ENCODE peak calls at places on chromosomes 13 and 19, in five cellular contexts. Q is epithelial cell of esophagus; I is substantia nigra; Y is stimulated activated CD4-positive, alpha-beta T cell treated with anti-CD3 and anti-CD28 coated beads, Interleukin-1b, Interleukin-23, amount 100 ng/mL, for 24 hours; G is CD4-positive, alpha-beta T cell. W is an unnamed sample.

GRCh38 chr13:112743451-112744305 is 53.8 kb downstream of the ATP11A start:
- DNase-seq in Y (no peak), I (no peak), G (no peak), Q (no peak), W (no peak)

GRCh38 chr19:57599377-57599760 is 316 bp upstream of the ZNF530 start:
- DNase-seq in I (no peak), Q (no peak), G (no peak), Y (no peak), W (no peak)

GRCh38 chr19:16814526-16815100 is 14.6 kb upstream of the SIN3B start:
- DNase-seq in Q (peak; percentile 56), G (no peak), Y (no peak), I (no peak), W (no peak)

GRCh38 chr13:80604094-80604493 is 263.2 kb upstream of the SPRY2 start:
- DNase-seq in Y (no peak), Q (no peak), G (no peak), I (no peak), W (no peak)

GRCh38 chr19:17061691-17062090 is 13.6 kb downstream of the HAUS8 start:
- DNase-seq in Q (no peak), I (no peak), Y (no peak), G (no peak), W (no peak)

GRCh38 chr13:66995366-66995663 is 234.8 kb downstream of the PCDH9 start:
- DNase-seq in I (no peak), G (no peak), Q (no peak), Y (no peak), W (no peak)

GRCh38 chr19:16324064-16324383 is 602 bp upstream of the KLF2 start:
- DNase-seq in G (peak; percentile 11), I (no peak), Y (no peak), Q (no peak), W (no peak)

GRCh38 chr19:10769533-10770491 is 51.9 kb downstream of the DNM2 start:
- DNase-seq in G (peak; percentile 32), Y (no peak), I (peak; percentile 77), Q (peak; percentile 24), W (no peak)

GRCh38 chr13:21913010-21913409 is 242.1 kb downstream of the FGF9 start:
- DNase-seq in I (no peak), Q (no peak), Y (no peak), G (no peak), W (no peak)

GRCh38 chr13:21069561-21070004 is 8.2 kb upstream of the LATS2 start:
- DNase-seq in I (no peak), Q (peak; percentile 91), Y (no peak), G (no peak), W (no peak)

GRCh38 chr13:80454245-80454644 is 113.3 kb upstream of the SPRY2 start:
- DNase-seq in Y (no peak), I (no peak), G (no peak), Q (peak; percentile 9), W (no peak)

GRCh38 chr19:47110521-47111080 is 3.0 kb downstream of the ZC3H4 start:
- DNase-seq in G (peak; percentile 26), I (no peak), Q (no peak), Y (no peak), W (no peak)

GRCh38 chr19:46466536-46467199 is 4.7 kb downstream of the PNMA8A start:
- DNase-seq in Y (no peak), G (no peak), Q (peak; percentile 93), I (no peak), W (no peak)

GRCh38 chr19:940591-941291 is 14.9 kb downstream of the ARID3A start:
- DNase-seq in Y (no peak), Q (peak; percentile 48), G (peak; percentile 65), I (peak; percentile 83), W (peak; percentile 88)

GRCh38 chr19:45496349-45496953 is 396 bp downstream of the RTN2 start:
- DNase-seq in I (no peak), Q (no peak), G (peak; percentile 32), Y (no peak), W (no peak)

GRCh38 chr19:10205636-10206035 is 10.9 kb upstream of the DNMT1 start:
- DNase-seq in G (no peak), I (no peak), Y (no peak), Q (peak; percentile 52), W (no peak)

GRCh38 chr19:32891609-32892008 is 22.0 kb upstream of the SLC7A9 start:
- DNase-seq in Y (no peak), Q (no peak), I (no peak), G (no peak), W (no peak)

GRCh38 chr19:3028305-3029069 is 593 bp downstream of the TLE2 start:
- DNase-seq in I (no peak), Y (no peak), Q (no peak), G (no peak), W (no peak)

W was measured in NCI-H446 treated with DMSO at 0.1 percent for 48 hours.